ENCODE peak calls at places on chromosomes 6 and 20, in seven cellular contexts. One of them, this sample, is unnamed. For H3K4me1, the result is how much of the 10 kb centered on the place peaks cover.

GRCh38 chr6:47059216-47059885 is 17.2 kb upstream of the ADGRF1 start:
- DNase-seq in neural progenitor cell: no peak
- DNase-seq in SK-N-SH: no peak
- DNase-seq in HCT116: no peak
- DNase-seq in hepatocyte: no peak
- DNase-seq in MM.1S: no peak
- DNase-seq in OCI-LY7: no peak
- DNase-seq in this sample: no peak

GRCh38 chr6:43773050-43773956 is 3.3 kb downstream of the VEGFA start:
- DNase-seq in neural progenitor cell: peak
- DNase-seq in SK-N-SH: peak
- DNase-seq in HCT116: peak
- DNase-seq in hepatocyte: peak
- DNase-seq in MM.1S: peak
- DNase-seq in OCI-LY7: peak
- DNase-seq in this sample: peak

GRCh38 chr20:45905505-45906079 is 6.4 kb downstream of the PLTP start:
- DNase-seq in neural progenitor cell: no peak
- DNase-seq in SK-N-SH: no peak
- DNase-seq in HCT116: peak
- DNase-seq in hepatocyte: no peak
- DNase-seq in MM.1S: no peak
- DNase-seq in OCI-LY7: no peak
- DNase-seq in this sample: peak

GRCh38 chr20:63522091-63522868 is 1.7 kb downstream of the PPDPF start:
- DNase-seq in neural progenitor cell: no peak
- DNase-seq in SK-N-SH: peak
- DNase-seq in HCT116: no peak
- DNase-seq in hepatocyte: no peak
- DNase-seq in MM.1S: no peak
- DNase-seq in OCI-LY7: no peak
- DNase-seq in this sample: no peak

GRCh38 chr20:18005170-18005989 is 36.6 kb downstream of the MGME1 start:
- DNase-seq in neural progenitor cell: no peak
- DNase-seq in SK-N-SH: no peak
- DNase-seq in HCT116: no peak
- DNase-seq in hepatocyte: peak
- DNase-seq in MM.1S: no peak
- DNase-seq in OCI-LY7: peak
- DNase-seq in this sample: no peak

GRCh38 chr6:130840050-130840449 is 12.8 kb downstream of the SMLR1 start:
- DNase-seq in neural progenitor cell: no peak
- DNase-seq in SK-N-SH: no peak
- DNase-seq in HCT116: no peak
- DNase-seq in hepatocyte: no peak
- DNase-seq in MM.1S: peak
- DNase-seq in OCI-LY7: no peak
- DNase-seq in this sample: no peak

GRCh38 chr20:56736285-56736857 is 107.3 kb downstream of the TFAP2C start:
- DNase-seq in neural progenitor cell: peak
- DNase-seq in SK-N-SH: no peak
- DNase-seq in HCT116: no peak
- DNase-seq in hepatocyte: no peak
- DNase-seq in MM.1S: no peak
- DNase-seq in OCI-LY7: no peak
- DNase-seq in this sample: no peak

GRCh38 chr6:110781522-110782200 is 33.6 kb downstream of the CDK19 start:
- DNase-seq in neural progenitor cell: no peak
- DNase-seq in SK-N-SH: no peak
- DNase-seq in HCT116: no peak
- DNase-seq in hepatocyte: no peak
- DNase-seq in MM.1S: no peak
- DNase-seq in OCI-LY7: no peak
- DNase-seq in this sample: no peak

GRCh38 chr6:93624408-93624807 is 205.0 kb upstream of the EPHA7 start:
- DNase-seq in neural progenitor cell: peak
- DNase-seq in SK-N-SH: no peak
- DNase-seq in HCT116: no peak
- DNase-seq in hepatocyte: no peak
- DNase-seq in MM.1S: no peak
- DNase-seq in OCI-LY7: no peak
- DNase-seq in this sample: no peak

GRCh38 chr6:27287751-27288135 is 24.3 kb downstream of the POM121L2 start:
- DNase-seq in neural progenitor cell: no peak
- DNase-seq in SK-N-SH: no peak
- DNase-seq in HCT116: no peak
- DNase-seq in hepatocyte: no peak
- DNase-seq in MM.1S: no peak
- DNase-seq in OCI-LY7: no peak
- DNase-seq in this sample: no peak

GRCh38 chr6:80132942-80133517 is 26.6 kb downstream of the BCKDHB start:
- DNase-seq in neural progenitor cell: peak
- DNase-seq in SK-N-SH: peak
- DNase-seq in HCT116: peak
- DNase-seq in hepatocyte: peak
- DNase-seq in MM.1S: peak
- DNase-seq in OCI-LY7: peak
- DNase-seq in this sample: peak

GRCh38 chr20:23602261-23602660 is 3.5 kb downstream of the CST9 start:
- DNase-seq in neural progenitor cell: no peak
- DNase-seq in SK-N-SH: no peak
- DNase-seq in HCT116: no peak
- DNase-seq in hepatocyte: no peak
- DNase-seq in MM.1S: no peak
- DNase-seq in OCI-LY7: no peak
- DNase-seq in this sample: no peak

GRCh38 chr20:48471734-48472408 is 355.9 kb downstream of the PREX1 start:
- DNase-seq in neural progenitor cell: no peak
- DNase-seq in SK-N-SH: no peak
- DNase-seq in HCT116: no peak
- DNase-seq in hepatocyte: no peak
- DNase-seq in MM.1S: no peak
- DNase-seq in OCI-LY7: no peak
- DNase-seq in this sample: no peak

GRCh38 chr6:170262481-170263088 is 28.3 kb downstream of the DLL1 start:
- DNase-seq in neural progenitor cell: no peak
- DNase-seq in SK-N-SH: no peak
- DNase-seq in HCT116: no peak
- DNase-seq in hepatocyte: no peak
- DNase-seq in MM.1S: no peak
- DNase-seq in OCI-LY7: no peak
- DNase-seq in this sample: no peak

GRCh38 chr6:56292505-56293181 is 45.3 kb upstream of the COL21A1 start:
- DNase-seq in neural progenitor cell: peak
- DNase-seq in SK-N-SH: peak
- DNase-seq in HCT116: peak
- DNase-seq in hepatocyte: peak
- DNase-seq in MM.1S: peak
- DNase-seq in OCI-LY7: peak
- DNase-seq in this sample: peak

GRCh38 chr6:53734473-53735299 is 60.1 kb upstream of the LRRC1 start:
- DNase-seq in neural progenitor cell: peak
- DNase-seq in SK-N-SH: peak
- DNase-seq in HCT116: peak
- DNase-seq in hepatocyte: peak
- DNase-seq in MM.1S: peak
- DNase-seq in OCI-LY7: peak
- DNase-seq in this sample: peak

GRCh38 chr6:24931296-24931695 is 4.5 kb downstream of the RIPOR2 start:
- DNase-seq in neural progenitor cell: peak
- DNase-seq in SK-N-SH: no peak
- DNase-seq in HCT116: no peak
- DNase-seq in hepatocyte: no peak
- DNase-seq in MM.1S: no peak
- DNase-seq in OCI-LY7: no peak
- DNase-seq in this sample: peak

GRCh38 chr6:148883270-148883669 is 136.4 kb downstream of the UST start:
- DNase-seq in neural progenitor cell: no peak
- DNase-seq in SK-N-SH: no peak
- DNase-seq in HCT116: no peak
- DNase-seq in hepatocyte: no peak
- DNase-seq in MM.1S: no peak
- DNase-seq in OCI-LY7: no peak
- DNase-seq in this sample: no peak

GRCh38 chr6:148881593-148882311 is 134.9 kb downstream of the UST start:
- DNase-seq in neural progenitor cell: no peak
- DNase-seq in SK-N-SH: no peak
- DNase-seq in HCT116: no peak
- DNase-seq in hepatocyte: no peak
- DNase-seq in MM.1S: no peak
- DNase-seq in OCI-LY7: no peak
- DNase-seq in this sample: no peak

GRCh38 chr6:148885920-148886845 is 139.4 kb downstream of the UST start:
- DNase-seq in neural progenitor cell: peak
- DNase-seq in SK-N-SH: no peak
- DNase-seq in HCT116: no peak
- DNase-seq in hepatocyte: no peak
- DNase-seq in MM.1S: no peak
- DNase-seq in OCI-LY7: no peak
- DNase-seq in this sample: no peak

GRCh38 chr6:148885154-148885870 is 138.5 kb downstream of the UST start:
- DNase-seq in neural progenitor cell: no peak
- DNase-seq in SK-N-SH: no peak
- DNase-seq in HCT116: no peak
- DNase-seq in hepatocyte: no peak
- DNase-seq in MM.1S: no peak
- DNase-seq in OCI-LY7: no peak
- DNase-seq in this sample: peak

DNA sequence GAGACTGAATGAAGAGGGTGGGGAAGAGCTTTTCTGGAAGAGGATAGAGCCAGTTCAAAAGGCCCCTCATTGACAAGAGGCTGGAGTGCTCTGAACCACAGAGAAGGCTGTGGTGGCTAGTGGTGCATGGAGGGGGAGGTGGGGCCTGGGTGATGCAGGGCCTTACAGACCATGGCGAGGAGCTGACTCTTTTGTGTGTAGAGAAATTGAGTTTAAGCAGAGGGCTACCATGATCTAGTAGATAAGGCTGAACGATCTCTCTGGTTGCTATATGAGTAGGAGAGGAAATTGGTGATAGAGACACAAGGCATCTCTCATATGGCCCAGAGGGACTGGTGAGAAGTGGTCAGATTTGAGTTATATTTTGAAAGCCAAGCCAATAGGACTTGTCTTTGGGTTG is 137.6 kb downstream of the UST start:
- DNase-seq in neural progenitor cell: peak
- DNase-seq in SK-N-SH: no peak
- DNase-seq in HCT116: no peak
- DNase-seq in hepatocyte: no peak
- DNase-seq in MM.1S: no peak
- DNase-seq in OCI-LY7: no peak
- DNase-seq in this sample: no peak
- TF ChIP-seq EZH2phosphoT487 in neural progenitor cell: no peak
- TF ChIP-seq EZH2phosphoT487 in SK-N-SH: no peak
- TF ChIP-seq EZH2phosphoT487 in HCT116: no peak
- TF ChIP-seq EZH2phosphoT487 in hepatocyte: no peak
- TF ChIP-seq EZH2phosphoT487 in MM.1S: no peak
- TF ChIP-seq EZH2phosphoT487 in OCI-LY7: no peak
- TF ChIP-seq EZH2phosphoT487 in this sample: no peak

GRCh38 chr6:85449818-85450577 is at the start of gene NT5E:
- DNase-seq in neural progenitor cell: peak
- DNase-seq in SK-N-SH: peak
- DNase-seq in HCT116: no peak
- DNase-seq in hepatocyte: peak
- DNase-seq in MM.1S: peak
- DNase-seq in OCI-LY7: no peak
- DNase-seq in this sample: peak

GRCh38 chr6:85452441-85452881 is 2.6 kb downstream of the NT5E start:
- DNase-seq in neural progenitor cell: no peak
- DNase-seq in SK-N-SH: no peak
- DNase-seq in HCT116: no peak
- DNase-seq in hepatocyte: no peak
- DNase-seq in MM.1S: no peak
- DNase-seq in OCI-LY7: no peak
- DNase-seq in this sample: peak

GRCh38 chr6:85451586-85452306 is 1.9 kb downstream of the NT5E start:
- DNase-seq in neural progenitor cell: no peak
- DNase-seq in SK-N-SH: no peak
- DNase-seq in HCT116: no peak
- DNase-seq in hepatocyte: no peak
- DNase-seq in MM.1S: no peak
- DNase-seq in OCI-LY7: no peak
- DNase-seq in this sample: no peak

GRCh38 chr6:85449388-85449817 is 480 bp upstream of the NT5E start:
- DNase-seq in neural progenitor cell: peak
- DNase-seq in SK-N-SH: no peak
- DNase-seq in HCT116: no peak
- DNase-seq in hepatocyte: no peak
- DNase-seq in MM.1S: peak
- DNase-seq in OCI-LY7: no peak
- DNase-seq in this sample: peak

GRCh38 chr6:85450578-85450884 is 648 bp downstream of the NT5E start:
- DNase-seq in neural progenitor cell: no peak
- DNase-seq in SK-N-SH: no peak
- DNase-seq in HCT116: no peak
- DNase-seq in hepatocyte: no peak
- DNase-seq in MM.1S: no peak
- DNase-seq in OCI-LY7: no peak
- DNase-seq in this sample: no peak
- H3K4me1 ChIP-seq in neural progenitor cell: under half
- H3K4me1 ChIP-seq in SK-N-SH: under half
- H3K4me1 ChIP-seq in HCT116: half or more
- H3K4me1 ChIP-seq in hepatocyte: under half
- H3K4me1 ChIP-seq in MM.1S: under half
- H3K4me1 ChIP-seq in OCI-LY7: under half
- H3K4me1 ChIP-seq in this sample: under half

GRCh38 chr6:71373943-71374342 is 85.3 kb downstream of the OGFRL1 start:
- DNase-seq in neural progenitor cell: no peak
- DNase-seq in SK-N-SH: no peak
- DNase-seq in HCT116: no peak
- DNase-seq in hepatocyte: no peak
- DNase-seq in MM.1S: no peak
- DNase-seq in OCI-LY7: no peak
- DNase-seq in this sample: no peak

GRCh38 chr6:71376830-71377229 is 88.2 kb downstream of the OGFRL1 start:
- DNase-seq in neural progenitor cell: no peak
- DNase-seq in SK-N-SH: no peak
- DNase-seq in HCT116: no peak
- DNase-seq in hepatocyte: no peak
- DNase-seq in MM.1S: no peak
- DNase-seq in OCI-LY7: no peak
- DNase-seq in this sample: no peak

DNA sequence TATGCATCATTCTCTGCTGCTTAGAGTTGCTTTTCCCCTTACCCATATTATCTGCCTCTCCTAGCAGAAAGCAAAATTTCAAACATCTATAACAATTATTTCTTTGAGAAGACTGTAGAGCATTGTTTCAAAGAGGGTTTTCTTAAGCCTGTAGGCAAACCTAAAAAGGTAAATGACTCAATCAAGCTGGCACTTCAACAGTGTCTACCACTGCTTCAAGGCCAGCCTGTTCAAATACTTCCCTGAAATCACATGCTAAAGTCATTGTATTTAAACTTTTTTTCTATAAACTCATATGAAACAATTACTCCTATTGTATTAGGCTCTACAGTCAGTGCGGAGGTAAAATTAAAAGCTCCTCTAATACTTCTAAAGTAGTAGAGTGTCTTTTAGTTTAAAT is 87.1 kb downstream of the OGFRL1 start:
- DNase-seq in neural progenitor cell: no peak
- DNase-seq in SK-N-SH: no peak
- DNase-seq in HCT116: no peak
- DNase-seq in hepatocyte: no peak
- DNase-seq in MM.1S: no peak
- DNase-seq in OCI-LY7: no peak
- DNase-seq in this sample: peak
- TF ChIP-seq EZH2phosphoT487 in neural progenitor cell: no peak
- TF ChIP-seq EZH2phosphoT487 in SK-N-SH: no peak
- TF ChIP-seq EZH2phosphoT487 in HCT116: no peak
- TF ChIP-seq EZH2phosphoT487 in hepatocyte: no peak
- TF ChIP-seq EZH2phosphoT487 in MM.1S: no peak
- TF ChIP-seq EZH2phosphoT487 in OCI-LY7: no peak
- TF ChIP-seq EZH2phosphoT487 in this sample: no peak

GRCh38 chr6:62764841-62765240 is 446.4 kb upstream of the FKBP1C start:
- DNase-seq in neural progenitor cell: no peak
- DNase-seq in SK-N-SH: no peak
- DNase-seq in HCT116: no peak
- DNase-seq in hepatocyte: no peak
- DNase-seq in MM.1S: no peak
- DNase-seq in OCI-LY7: no peak
- DNase-seq in this sample: no peak
- H3K4me1 ChIP-seq in neural progenitor cell: under half
- H3K4me1 ChIP-seq in SK-N-SH: under half
- H3K4me1 ChIP-seq in HCT116: under half
- H3K4me1 ChIP-seq in hepatocyte: under half
- H3K4me1 ChIP-seq in MM.1S: under half
- H3K4me1 ChIP-seq in OCI-LY7: under half
- H3K4me1 ChIP-seq in this sample: under half

This sample was measured in GM23248.